ENCODE peak calls at places on chromosomes 5 and 9, in five cellular contexts. J, T, S, O and Q are unnamed samples.

GRCh38 chr5:466661-467310 is 23.8 kb downstream of the EXOC3 start:
- DNase-seq in J (no peak), T (no peak), S (no peak), O (no peak), Q (peak)

GRCh38 chr5:131147258-131147657 is 17.8 kb downstream of the HINT1 start:
- DNase-seq in J (no peak), T (no peak), S (no peak), O (no peak), Q (no peak)

GRCh38 chr5:31048282-31048974 is 145.1 kb upstream of the CDH6 start:
- DNase-seq in J (no peak), T (no peak), S (no peak), O (no peak), Q (no peak)

GRCh38 chr5:65721050-65721774 is 697 bp downstream of the SGTB start:
- DNase-seq in J (peak), T (no peak), S (peak), O (peak), Q (peak)

GRCh38 chr9:131585375-131585774 is 40.1 kb downstream of the PRRT1B start:
- DNase-seq in J (no peak), T (peak), S (no peak), O (no peak), Q (no peak)

GRCh38 chr5:157801-158200 is 33.5 kb upstream of the LRRC14B start:
- DNase-seq in J (no peak), T (no peak), S (no peak), O (no peak), Q (no peak)

GRCh38 chr5:180844432-180844831 is 16.6 kb downstream of the ZFP62 start:
- DNase-seq in J (no peak), T (no peak), S (no peak), O (no peak), Q (no peak)

GRCh38 chr5:35436441-35437057 is 181.1 kb upstream of the SPEF2 start:
- DNase-seq in J (no peak), T (no peak), S (no peak), O (peak), Q (no peak)

GRCh38 chr5:156383510-156383909 is 56.5 kb downstream of the SGCD start:
- DNase-seq in J (no peak), T (no peak), S (peak), O (no peak), Q (no peak)

GRCh38 chr9:70112981-70113380 is 69.3 kb downstream of the MAMDC2 start:
- DNase-seq in J (no peak), T (no peak), S (no peak), O (no peak), Q (no peak)

GRCh38 chr5:156477196-156477595 is 150.2 kb downstream of the SGCD start:
- DNase-seq in J (no peak), T (no peak), S (no peak), O (no peak), Q (no peak)

GRCh38 chr5:51618234-51618633 is 235.0 kb downstream of the ISL1 start:
- DNase-seq in J (no peak), T (no peak), S (no peak), O (no peak), Q (no peak)

GRCh38 chr9:20853866-20854265 is 169.8 kb downstream of the FOCAD start:
- DNase-seq in J (no peak), T (no peak), S (no peak), O (no peak), Q (no peak)

GRCh38 chr5:147084702-147085101 is 150.1 kb upstream of the STK32A start:
- DNase-seq in J (no peak), T (no peak), S (no peak), O (peak), Q (no peak)

GRCh38 chr9:128027705-128028104 is 39.4 kb downstream of the NAIF1 start:
- DNase-seq in J (no peak), T (no peak), S (no peak), O (no peak), Q (no peak)

GRCh38 chr5:149360262-149360661 is 2.4 kb downstream of the PCYOX1L start:
- DNase-seq in J (no peak), T (no peak), S (no peak), O (no peak), Q (no peak)

GRCh38 chr5:86997501-86997900 is 270.2 kb upstream of the RASA1 start:
- DNase-seq in J (no peak), T (no peak), S (no peak), O (no peak), Q (no peak)

GRCh38 chr5:148939676-148940075 is 113.3 kb downstream of the ADRB2 start:
- DNase-seq in J (no peak), T (no peak), S (peak), O (no peak), Q (no peak)

GRCh38 chr9:6150483-6150882 is 65.1 kb upstream of the IL33 start:
- DNase-seq in J (no peak), T (no peak), S (no peak), O (no peak), Q (no peak)

GRCh38 chr5:112647428-112647827 is 90.3 kb upstream of the APC start:
- DNase-seq in J (no peak), T (no peak), S (no peak), O (no peak), Q (no peak)

GRCh38 chr5:111280282-111280901 is 56.2 kb downstream of the CAMK4 start:
- DNase-seq in J (no peak), T (no peak), S (no peak), O (no peak), Q (no peak)

GRCh38 chr5:77180167-77181081 is 30.1 kb upstream of the PDE8B start:
- DNase-seq in J (no peak), T (no peak), S (no peak), O (peak), Q (peak)

GRCh38 chr9:134314950-134315715 is 11.1 kb upstream of the RXRA start:
- DNase-seq in J (no peak), T (no peak), S (no peak), O (no peak), Q (peak)

GRCh38 chr5:148794729-148795590 is 31.5 kb upstream of the ADRB2 start:
- DNase-seq in J (no peak), T (no peak), S (no peak), O (no peak), Q (no peak)

GRCh38 chr9:137237759-137238726 is 3.0 kb upstream of the TUBB4B start:
- DNase-seq in J (no peak), T (no peak), S (no peak), O (no peak), Q (no peak)

GRCh38 chr9:19828586-19828985 is 39.7 kb upstream of the SLC24A2 start:
- DNase-seq in J (no peak), T (no peak), S (no peak), O (no peak), Q (no peak)

GRCh38 chr5:175866377-175866907 is 4.9 kb upstream of the CPLX2 start:
- DNase-seq in J (no peak), T (no peak), S (no peak), O (no peak), Q (no peak)

GRCh38 chr5:23507278-23507685 is at the start of gene PRDM9:
- DNase-seq in J (no peak), T (no peak), S (no peak), O (no peak), Q (peak)